ENCODE peak calls at places on chromosomes 13 and 19, in four cellular contexts. T, C, K and D are unnamed samples.

GRCh38 chr13:109684836-109685602 is 101.4 kb downstream of the IRS2 start:
- DNase-seq in T (peak; percentile 58), C (no peak), K (no peak), D (peak; percentile 4)

GRCh38 chr13:88919970-88920628 is 1248.9 kb downstream of the SLITRK5 start:
- DNase-seq in T (no peak), C (peak; percentile 65), K (no peak), D (no peak)

GRCh38 chr13:49098771-49099512 is 121.2 kb upstream of the MLNR start:
- DNase-seq in T (no peak), C (no peak), K (no peak), D (peak; percentile 49)

GRCh38 chr19:19234220-19234816 is 22.6 kb downstream of the NCAN start:
- DNase-seq in T (no peak), C (no peak), K (no peak), D (no peak)

GRCh38 chr13:101785858-101786257 is 333.4 kb downstream of the ITGBL1 start:
- DNase-seq in T (peak; percentile 78), C (no peak), K (peak; percentile 14), D (peak; percentile 3)

GRCh38 chr13:51258612-51259358 is 36.6 kb downstream of the FAM124A start:
- DNase-seq in T (no peak), C (no peak), K (peak; percentile 47), D (peak; percentile 36)

GRCh38 chr13:43304945-43305344 is 281.6 kb downstream of the DNAJC15 start:
- DNase-seq in T (no peak), C (no peak), K (no peak), D (no peak)

GRCh38 chr19:19171110-19171672 is 1.1 kb upstream of the MEF2B start:
- DNase-seq in T (no peak), C (no peak), K (no peak), D (no peak)

GRCh38 chr13:112903071-112903577 is 65.9 kb upstream of the MCF2L start:
- DNase-seq in T (no peak), C (no peak), K (no peak), D (no peak)

GRCh38 chr19:17846146-17846545 is 1.6 kb downstream of the JAK3 start:
- DNase-seq in T (no peak), C (peak; percentile 81), K (no peak), D (no peak)

GRCh38 chr19:35975608-35976214 is 19.3 kb upstream of the SDHAF1 start:
- DNase-seq in T (no peak), C (no peak), K (peak; percentile 64), D (peak; percentile 34)

GRCh38 chr19:58007285-58007684 is 4.7 kb upstream of the ZNF606 start:
- DNase-seq in T (no peak), C (no peak), K (no peak), D (no peak)

GRCh38 chr13:61664821-61665705 is 249.4 kb upstream of the PCDH20 start:
- DNase-seq in T (peak; percentile 9), C (no peak), K (no peak), D (peak; percentile 90)

GRCh38 chr13:107568181-107568580 is 647.2 kb downstream of the LIG4 start:
- DNase-seq in T (no peak), C (no peak), K (no peak), D (no peak)

GRCh38 chr13:77233159-77233558 is 93.7 kb downstream of the MYCBP2 start:
- DNase-seq in T (no peak), C (no peak), K (no peak), D (no peak)

GRCh38 chr13:33644607-33645543 is 173.1 kb upstream of the RFC3 start:
- DNase-seq in T (no peak), C (no peak), K (no peak), D (no peak)

GRCh38 chr13:101258071-101258470 is 158.2 kb downstream of the NALCN start:
- DNase-seq in T (no peak), C (peak; percentile 76), K (peak; percentile 38), D (peak; percentile 5)

GRCh38 chr19:43774103-43774939 is 6.5 kb downstream of the KCNN4 start:
- DNase-seq in T (no peak), C (no peak), K (peak; percentile 86), D (no peak)

GRCh38 chr13:22717036-22717435 is 463.7 kb upstream of the SGCG start:
- DNase-seq in T (no peak), C (no peak), K (no peak), D (no peak)

GRCh38 chr19:10752237-10752912 is 34.5 kb downstream of the DNM2 start:
- DNase-seq in T (no peak), C (no peak), K (no peak), D (no peak)

GRCh38 chr19:17073869-17074627 is 1.2 kb downstream of the HAUS8 start:
- DNase-seq in T (peak; percentile 18), C (peak; percentile 70), K (no peak), D (peak; percentile 48)

GRCh38 chr13:88124142-88124541 is 453.0 kb downstream of the SLITRK5 start:
- DNase-seq in T (no peak), C (no peak), K (no peak), D (no peak)

GRCh38 chr13:85997587-85997986 is 198.4 kb upstream of the SLITRK6 start:
- DNase-seq in T (no peak), C (no peak), K (no peak), D (no peak)

GRCh38 chr19:56282809-56283208 is 10.3 kb downstream of the EDDM13 start:
- DNase-seq in T (no peak), C (no peak), K (no peak), D (no peak)

GRCh38 chr19:4297901-4298771 is 4.1 kb downstream of the TMIGD2 start:
- DNase-seq in T (no peak), C (no peak), K (no peak), D (no peak)

GRCh38 chr19:30430206-30430734 is 58.1 kb downstream of the ZNF536 start:
- DNase-seq in T (no peak), C (no peak), K (no peak), D (no peak)

GRCh38 chr19:6276447-6276846 is 3.3 kb downstream of the MLLT1 start:
- DNase-seq in T (no peak), C (no peak), K (no peak), D (no peak)